ENCODE peak calls at places on chromosomes 16 and 17, in six cellular contexts. S is RCC 7860, D is cardiac muscle cell, H is T-helper 9 cell, C is A172, X is EL. Y is an unnamed sample.

GRCh38 chr16:87284183-87284582 is 33.0 kb downstream of the C16orf95 start:
- DNase-seq in S (no peak), D (no peak), H (no peak), C (no peak), X (no peak), Y (no peak)

GRCh38 chr17:17181666-17182600 is 24.2 kb downstream of the PLD6 start:
- DNase-seq in H (no peak), D (no peak), C (no peak), S (no peak), X (no peak), Y (no peak)

GRCh38 chr17:59503489-59503888 is 61.9 kb upstream of the DHX40 start:
- DNase-seq in S (no peak), H (no peak), C (no peak), X (no peak), D (no peak), Y (no peak)

GRCh38 chr16:22008215-22009142 is 568 bp downstream of the MOSMO start:
- DNase-seq in H (peak; percentile 10), S (no peak), C (no peak), X (peak; percentile 29), D (no peak), Y (no peak)

GRCh38 chr16:1105888-1106620 is 10.0 kb upstream of the C1QTNF8 start:
- DNase-seq in C (peak; percentile 66), H (peak; percentile 14), D (peak; percentile 61), X (peak; percentile 55), S (peak; percentile 24), Y (peak; percentile 33)

GRCh38 chr16:24854607-24855171 is 8.9 kb downstream of the SLC5A11 start:
- DNase-seq in S (no peak), D (no peak), X (no peak), H (no peak), C (no peak), Y (no peak)

GRCh38 chr16:53769185-53769584 is 65.2 kb downstream of the FTO start:
- DNase-seq in S (no peak), X (no peak), H (no peak), D (no peak), C (no peak), Y (no peak)

GRCh38 chr17:82783498-82783897 is 31.6 kb downstream of the TBCD start:
- DNase-seq in H (no peak), C (no peak), S (no peak), D (no peak), X (no peak), Y (no peak)

Y was measured in iris pigment epithelial cell.